ENCODE peak calls at places on chromosomes 12 and 14, in five cellular contexts. S is pulmonary artery endothelial cell, M is DMS53, O is caudate nucleus, W is aorta. F is an unnamed sample.
A peak's percentile ranks its signal among the peaks of the same experiment; 100 is the strongest.

GRCh38 chr12:128794661-128795529 is 28.9 kb downstream of the SLC15A4 start:
- DNase-seq in S (no peak), M (no peak), O (no peak), W (no peak), F (no peak)

GRCh38 chr12:15688202-15688736 is 100.9 kb downstream of the EPS8 start:
- DNase-seq in S (no peak), M (no peak), O (peak; percentile 37), W (peak; percentile 84), F (no peak)

GRCh38 chr12:53552346-53553327 is 45.4 kb upstream of the NPFF start:
- DNase-seq in S (no peak), M (no peak), O (no peak), W (no peak), F (no peak)

GRCh38 chr12:11705010-11705409 is 55.5 kb downstream of the ETV6 start:
- DNase-seq in S (peak; percentile 54), M (no peak), O (no peak), W (no peak), F (peak; percentile 72)

GRCh38 chr12:29591140-29592020 is 93.9 kb upstream of the OVCH1 start:
- DNase-seq in S (no peak), M (no peak), O (no peak), W (no peak), F (no peak)

GRCh38 chr14:75471059-75471458 is 43.2 kb downstream of the JDP2 start:
- DNase-seq in S (no peak), M (peak; percentile 24), O (no peak), W (peak; percentile 14), F (no peak)

GRCh38 chr14:33576014-33576413 is 374.9 kb downstream of the EGLN3 start:
- DNase-seq in S (no peak), M (no peak), O (no peak), W (no peak), F (no peak)

GRCh38 chr12:48910196-48910595 is 15.1 kb downstream of the FKBP11 start:
- DNase-seq in S (no peak), M (no peak), O (no peak), W (no peak), F (no peak)

GRCh38 chr14:58270628-58271027 is 26.0 kb downstream of the PSMA3 start:
- DNase-seq in S (no peak), M (no peak), O (no peak), W (no peak), F (no peak)

GRCh38 chr14:32419429-32419828 is 90.3 kb downstream of the AKAP6 start:
- DNase-seq in S (no peak), M (peak; percentile 36), O (no peak), W (no peak), F (no peak)

GRCh38 chr14:69064596-69064995 is 85.5 kb upstream of the ACTN1 start:
- DNase-seq in S (no peak), M (no peak), O (no peak), W (no peak), F (no peak)

GRCh38 chr12:54371328-54372112 is 7.2 kb upstream of the GPR84 start:
- DNase-seq in S (no peak), M (no peak), O (no peak), W (peak; percentile 70), F (no peak)

GRCh38 chr14:74912801-74913200 is 10.3 kb downstream of the RPS6KL1 start:
- DNase-seq in S (no peak), M (no peak), O (no peak), W (no peak), F (no peak)

GRCh38 chr12:51450333-51450732 is 25.7 kb downstream of the SLC4A8 start:
- DNase-seq in S (no peak), M (no peak), O (no peak), W (no peak), F (no peak)

GRCh38 chr12:54215990-54216579 is 27.3 kb upstream of the SMUG1 start:
- DNase-seq in S (no peak), M (peak; percentile 90), O (no peak), W (peak; percentile 61), F (no peak)

GRCh38 chr12:120710805-120711296 is 593 bp downstream of the UNC119B start:
- DNase-seq in S (no peak), M (peak; percentile 62), O (no peak), W (no peak), F (no peak)

GRCh38 chr12:113092478-113093408 is 36.2 kb downstream of the DTX1 start:
- DNase-seq in S (no peak), M (peak; percentile 78), O (no peak), W (peak; percentile 59), F (no peak)

GRCh38 chr12:116712458-116713303 is 25.2 kb downstream of the SPRING1 start:
- DNase-seq in S (no peak), M (no peak), O (no peak), W (no peak), F (no peak)

GRCh38 chr12:49585477-49586445 is 17.8 kb upstream of the MCRS1 start:
- DNase-seq in S (no peak), M (no peak), O (no peak), W (no peak), F (no peak)

F was measured in GM04504.